ENCODE peak calls at places on chromosomes 13 and 19, in nine cellular contexts. P is hepatocyte, E is OCI-LY7, M is GM23338, F is PC-3, J is HCT116, G is GM23248, U is SK-N-SH, S is MM.1S. K is an unnamed sample.

GRCh38 chr13:110682746-110683145 is 23.2 kb downstream of the CARS2 start:
- DNase-seq in P (no peak), E (no peak), M (no peak), F (no peak), J (no peak), G (no peak), U (no peak), S (no peak), K (no peak)

GRCh38 chr19:34808566-34808965 is 35.6 kb upstream of the ZNF599 start:
- DNase-seq in P (no peak), E (no peak), M (no peak), F (peak), J (no peak), G (peak), U (no peak), S (no peak), K (no peak)

GRCh38 chr13:27130223-27131015 is 41.2 kb downstream of the USP12 start:
- DNase-seq in P (no peak), E (no peak), M (no peak), F (peak), J (no peak), G (peak), U (no peak), S (no peak), K (no peak)

GRCh38 chr19:54661846-54662489 is 817 bp upstream of the LILRB4 start:
- DNase-seq in P (no peak), E (peak), M (no peak), F (no peak), J (no peak), G (no peak), U (no peak), S (no peak), K (no peak)

GRCh38 chr19:54439174-54439851 is 9.7 kb upstream of the LENG8 start:
- DNase-seq in P (peak), E (peak), M (peak), F (peak), J (no peak), G (peak), U (peak), S (no peak), K (peak)

GRCh38 chr13:39107484-39108040 is 69.3 kb downstream of the NHLRC3 start:
- DNase-seq in P (no peak), E (no peak), M (no peak), F (no peak), J (no peak), G (no peak), U (no peak), S (no peak), K (no peak)

GRCh38 chr19:53868892-53869804 is 1.5 kb downstream of the MYADM start:
- DNase-seq in P (peak), E (peak), M (peak), F (peak), J (peak), G (peak), U (peak), S (no peak), K (peak)

GRCh38 chr19:48329167-48329891 is 4.0 kb downstream of the EMP3 start:
- DNase-seq in P (peak), E (peak), M (peak), F (peak), J (no peak), G (peak), U (no peak), S (peak), K (no peak)

GRCh38 chr19:7550987-7551761 is 15.7 kb downstream of the PNPLA6 start:
- DNase-seq in P (peak), E (peak), M (peak), F (peak), J (peak), G (peak), U (peak), S (peak), K (peak)
- TF ChIP-seq EZH2phosphoT487 in P (no peak), E (no peak), M (no peak), F (no peak), J (no peak), G (no peak), U (no peak), S (no peak), K (no peak)

GRCh38 chr13:94214979-94215378 is 264.5 kb downstream of the DCT start:
- DNase-seq in P (no peak), E (no peak), M (no peak), F (no peak), J (no peak), G (no peak), U (no peak), S (no peak), K (no peak)

GRCh38 chr13:94205896-94206295 is 273.6 kb downstream of the DCT start:
- DNase-seq in P (no peak), E (no peak), M (no peak), F (no peak), J (no peak), G (no peak), U (no peak), S (no peak), K (no peak)

GRCh38 chr13:94210826-94211225 is 268.7 kb downstream of the DCT start:
- DNase-seq in P (no peak), E (no peak), M (no peak), F (no peak), J (no peak), G (no peak), U (no peak), S (no peak), K (no peak)

GRCh38 chr13:94209110-94209509 is 270.4 kb downstream of the DCT start:
- DNase-seq in P (no peak), E (no peak), M (no peak), F (peak), J (no peak), G (peak), U (no peak), S (no peak), K (no peak)
- TF ChIP-seq EZH2phosphoT487 in P (no peak), E (no peak), M (no peak), F (no peak), J (no peak), G (no peak), U (no peak), S (no peak), K (no peak)

GRCh38 chr19:16366433-16367268 is 42.0 kb downstream of the KLF2 start:
- DNase-seq in P (peak), E (peak), M (peak), F (no peak), J (no peak), G (no peak), U (no peak), S (peak), K (no peak)

GRCh38 chr19:16369306-16369663 is 44.7 kb downstream of the KLF2 start:
- DNase-seq in P (no peak), E (no peak), M (no peak), F (no peak), J (no peak), G (no peak), U (no peak), S (no peak), K (no peak)

GRCh38 chr19:16369664-16370576 is 45.3 kb downstream of the KLF2 start:
- DNase-seq in P (no peak), E (no peak), M (no peak), F (no peak), J (no peak), G (no peak), U (no peak), S (no peak), K (no peak)

GRCh38 chr19:16367269-16367683 is 42.6 kb downstream of the KLF2 start:
- DNase-seq in P (no peak), E (peak), M (no peak), F (no peak), J (no peak), G (no peak), U (no peak), S (peak), K (no peak)

DNA sequence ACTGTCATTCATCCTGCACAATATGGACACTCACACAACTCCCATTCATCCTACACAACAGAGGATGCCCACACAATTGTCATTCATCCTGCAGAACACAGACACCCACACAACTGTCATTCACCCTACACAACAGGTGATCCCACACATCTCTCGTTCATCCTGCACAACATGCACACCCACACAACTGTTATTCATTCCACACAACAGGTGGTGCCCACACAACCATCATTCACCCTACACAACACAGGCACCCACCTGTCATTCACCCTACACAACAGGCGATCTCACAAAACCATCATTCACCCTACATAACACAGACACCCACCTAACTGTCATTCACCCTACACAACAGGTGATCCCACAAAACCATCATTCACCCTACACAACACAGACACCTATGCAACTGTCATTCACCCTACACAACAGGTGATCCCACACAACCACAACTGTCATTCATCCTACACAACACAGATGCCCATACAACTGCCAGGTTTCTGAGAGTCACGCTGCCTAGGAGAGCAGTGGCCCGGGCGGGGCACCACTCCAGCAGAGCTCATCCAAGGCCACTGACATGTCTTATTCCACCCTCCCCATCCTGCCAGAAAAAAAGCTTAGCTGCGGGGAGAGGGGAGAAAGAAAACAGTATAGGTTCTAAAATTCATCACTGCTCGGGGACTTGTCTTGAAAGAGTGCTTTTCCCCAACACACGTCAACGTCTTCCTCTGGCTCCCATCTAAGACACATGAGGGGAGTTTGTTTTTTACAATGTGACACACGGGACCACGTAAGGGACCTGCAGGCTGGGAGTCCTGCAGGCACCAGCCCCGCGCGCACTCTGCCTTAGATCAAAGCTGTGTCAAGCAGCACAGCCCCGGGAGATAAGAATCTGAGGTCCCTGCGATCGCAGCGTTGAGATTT is 44.0 kb downstream of the KLF2 start:
- DNase-seq in P (peak), E (no peak), M (no peak), F (no peak), J (no peak), G (no peak), U (no peak), S (no peak), K (no peak)
- TF ChIP-seq EZH2phosphoT487 in P (no peak), E (no peak), M (no peak), F (no peak), J (no peak), G (no peak), U (no peak), S (no peak), K (no peak)

GRCh38 chr13:77891041-77891440 is 27.6 kb downstream of the EDNRB start:
- DNase-seq in P (no peak), E (no peak), M (no peak), F (no peak), J (no peak), G (no peak), U (no peak), S (no peak), K (no peak)

GRCh38 chr13:77894743-77895142 is 23.9 kb downstream of the EDNRB start:
- DNase-seq in P (no peak), E (no peak), M (no peak), F (no peak), J (no peak), G (no peak), U (no peak), S (no peak), K (no peak)

GRCh38 chr13:77892491-77892890 is 26.1 kb downstream of the EDNRB start:
- DNase-seq in P (no peak), E (no peak), M (no peak), F (no peak), J (no peak), G (no peak), U (no peak), S (no peak), K (no peak)

GRCh38 chr13:77891486-77891885 is 27.1 kb downstream of the EDNRB start:
- DNase-seq in P (peak), E (no peak), M (no peak), F (no peak), J (no peak), G (no peak), U (no peak), S (no peak), K (no peak)

DNA sequence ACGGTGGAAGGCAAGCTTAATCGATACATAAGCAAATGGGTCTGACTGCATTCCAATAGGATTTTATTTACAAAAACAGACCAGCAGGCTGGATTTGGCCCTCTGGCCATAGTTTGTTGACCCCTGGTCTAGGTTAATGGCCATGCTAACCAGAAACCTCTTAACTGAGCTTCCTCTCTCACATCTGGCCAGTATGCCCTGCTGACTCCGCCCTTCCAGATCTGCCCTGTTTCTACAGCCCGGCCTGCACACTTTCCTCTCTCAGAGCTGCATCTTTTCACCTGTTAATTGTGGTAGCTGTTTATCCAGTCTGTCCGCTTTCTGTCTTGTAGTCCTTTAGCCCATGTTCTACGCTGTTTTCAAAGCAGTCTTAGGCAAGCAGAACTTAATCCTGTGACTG is 25.6 kb downstream of the EDNRB start:
- DNase-seq in P (no peak), E (no peak), M (peak), F (no peak), J (no peak), G (no peak), U (no peak), S (no peak), K (no peak)
- TF ChIP-seq EZH2phosphoT487 in P (no peak), E (no peak), M (no peak), F (no peak), J (no peak), G (no peak), U (no peak), S (no peak), K (no peak)

GRCh38 chr19:4130635-4131438 is 6.9 kb upstream of the MAP2K2 start:
- DNase-seq in P (peak), E (no peak), M (no peak), F (peak), J (peak), G (peak), U (no peak), S (no peak), K (no peak)
- TF ChIP-seq EZH2phosphoT487 in P (no peak), E (no peak), M (no peak), F (no peak), J (no peak), G (no peak), U (no peak), S (no peak), K (no peak)

K was measured in neural progenitor cell.